ENCODE peak calls at places on chromosomes 12 and 14, in six cellular contexts. M is HL-60; S is AML-193; Q is CD4-positive, alpha-beta T cell; Y is GM13976; I is stimulated activated CD8-positive, alpha-beta memory T cell treated with anti-CD3 and anti-CD28 coated beads, Interleukin-12 subunit alpha, Interleukin-12 subunit beta, amount 100 ng/mL, for 1 hour. O is an unnamed sample.

GRCh38 chr12:104462931-104463339 is 6.2 kb downstream of the CHST11 start:
- DNase-seq in M (no peak), S (peak), Q (no peak), Y (peak), I (no peak), O (no peak)

GRCh38 chr12:80195143-80195726 is 95.9 kb downstream of the OTOGL start:
- DNase-seq in M (no peak), S (peak), Q (no peak), Y (peak), I (no peak), O (no peak)

GRCh38 chr14:52949711-52950409 is 990 bp downstream of the FERMT2 start:
- DNase-seq in M (no peak), S (no peak), Q (no peak), Y (no peak), I (no peak), O (no peak)

GRCh38 chr14:102255401-102256190 is 49.4 kb downstream of the MOK start:
- DNase-seq in M (no peak), S (no peak), Q (no peak), Y (no peak), I (no peak), O (no peak)

GRCh38 chr12:79983492-79983891 is 48.6 kb upstream of the PPP1R12A start:
- DNase-seq in M (no peak), S (no peak), Q (no peak), Y (no peak), I (no peak), O (no peak)

GRCh38 chr14:93619176-93619793 is 169.0 kb downstream of the PRIMA1 start:
- DNase-seq in M (peak), S (peak), Q (no peak), Y (peak), I (no peak), O (peak)

GRCh38 chr12:6825398-6826124 is 2.6 kb upstream of the P3H3 start:
- DNase-seq in M (peak), S (peak), Q (peak), Y (peak), I (peak), O (no peak)

GRCh38 chr14:96567289-96567899 is 65.2 kb downstream of the PAPOLA start:
- DNase-seq in M (no peak), S (peak), Q (no peak), Y (peak), I (no peak), O (no peak)

GRCh38 chr12:953776-954175 is 4.3 kb upstream of the RAD52 start:
- DNase-seq in M (no peak), S (no peak), Q (no peak), Y (no peak), I (no peak), O (no peak)

GRCh38 chr12:2999265-2999841 is 40.2 kb downstream of the TEAD4 start:
- DNase-seq in M (no peak), S (no peak), Q (no peak), Y (no peak), I (no peak), O (no peak)

GRCh38 chr12:46831335-46832083 is 5.7 kb upstream of the SLC38A4 start:
- DNase-seq in M (no peak), S (no peak), Q (no peak), Y (no peak), I (no peak), O (no peak)

GRCh38 chr12:21650997-21651396 is 6.6 kb downstream of the LDHB start:
- DNase-seq in M (no peak), S (no peak), Q (no peak), Y (no peak), I (no peak), O (no peak)

GRCh38 chr12:81644503-81644902 is 114.6 kb downstream of the PPFIA2 start:
- DNase-seq in M (peak), S (peak), Q (no peak), Y (peak), I (no peak), O (no peak)

GRCh38 chr12:86261606-86262005 is 5.4 kb upstream of the MGAT4C start:
- DNase-seq in M (no peak), S (no peak), Q (no peak), Y (no peak), I (no peak), O (no peak)

GRCh38 chr12:1509703-1510395 is 84.5 kb downstream of the FBXL14 start:
- DNase-seq in M (no peak), S (no peak), Q (no peak), Y (no peak), I (no peak), O (no peak)

GRCh38 chr12:104575442-104575841 is 118.7 kb downstream of the CHST11 start:
- DNase-seq in M (no peak), S (no peak), Q (no peak), Y (no peak), I (no peak), O (no peak)

GRCh38 chr12:124030008-124030407 is 57.0 kb downstream of the ZNF664 start:
- DNase-seq in M (no peak), S (no peak), Q (no peak), Y (no peak), I (no peak), O (no peak)

GRCh38 chr12:128724468-128725046 is 99.2 kb downstream of the SLC15A4 start:
- DNase-seq in M (no peak), S (no peak), Q (no peak), Y (no peak), I (no peak), O (no peak)

GRCh38 chr12:24539646-24540045 is 409.3 kb downstream of the BCAT1 start:
- DNase-seq in M (no peak), S (no peak), Q (no peak), Y (no peak), I (no peak), O (no peak)

GRCh38 chr12:13093191-13093849 is 10.1 kb downstream of the GSG1 start:
- DNase-seq in M (no peak), S (no peak), Q (no peak), Y (no peak), I (no peak), O (no peak)

GRCh38 chr12:16034136-16034817 is 123.1 kb downstream of the DERA start:
- DNase-seq in M (no peak), S (no peak), Q (no peak), Y (no peak), I (no peak), O (no peak)

GRCh38 chr12:40168868-40169267 is 55.9 kb upstream of the LRRK2 start:
- DNase-seq in M (no peak), S (no peak), Q (no peak), Y (peak), I (no peak), O (no peak)

GRCh38 chr12:131372706-131373195 is 338.1 kb upstream of the SFSWAP start:
- DNase-seq in M (no peak), S (no peak), Q (no peak), Y (no peak), I (no peak), O (no peak)

GRCh38 chr14:42541535-42542001 is 934.9 kb downstream of the LRFN5 start:
- DNase-seq in M (no peak), S (no peak), Q (no peak), Y (no peak), I (no peak), O (no peak)

GRCh38 chr14:31449971-31450610 is 7.2 kb downstream of the DTD2 start:
- DNase-seq in M (no peak), S (peak), Q (no peak), Y (peak), I (no peak), O (no peak)

GRCh38 chr12:12726543-12727093 is 9.4 kb downstream of the CDKN1B start:
- DNase-seq in M (no peak), S (peak), Q (no peak), Y (no peak), I (no peak), O (no peak)

GRCh38 chr12:67794151-67794550 is 145.6 kb downstream of the DYRK2 start:
- DNase-seq in M (no peak), S (no peak), Q (no peak), Y (no peak), I (no peak), O (no peak)

GRCh38 chr14:95143813-95144620 is 13.3 kb downstream of the DICER1 start:
- DNase-seq in M (no peak), S (peak), Q (no peak), Y (no peak), I (no peak), O (no peak)

GRCh38 chr14:91858536-91859275 is 8.6 kb downstream of the TC2N start:
- DNase-seq in M (no peak), S (no peak), Q (no peak), Y (peak), I (no peak), O (no peak)